ENCODE peak calls at places on chromosomes 3 and 15, in five cellular contexts. P is adrenal gland; M is kidney tubule cell; U is activated T-helper 1 cell treated with anti-CD3 and anti-CD28 coated beads, Interleukin-12 subunit alpha, Interleukin-12 subunit beta, Interleukin-2, Interleukin-4 antibody, amounts not matched to agents 30 ng/mL and 10 ng/mL and 1 ng/mL, durations not matched to agents 14 hours and 24 hours and 36 hours; O is neural progenitor cell. I is an unnamed sample.

GRCh38 chr3:126421573-126422119 is 26.9 kb downstream of the CFAP100 start:
- DNase-seq in M (no peak), O (no peak), P (no peak), U (no peak), I (no peak)

GRCh38 chr15:78075490-78076230 is 1.9 kb downstream of the TBC1D2B start:
- DNase-seq in O (peak), U (no peak), M (peak), P (peak), I (peak)

GRCh38 chr15:41161336-41161735 is 45.3 kb upstream of the INO80 start:
- DNase-seq in O (no peak), M (peak), U (no peak), P (no peak), I (no peak)

GRCh38 chr3:59277201-59277600 is 227.4 kb upstream of the CFAP20DC start:
- DNase-seq in O (no peak), P (no peak), U (no peak), M (no peak), I (no peak)

GRCh38 chr15:61175024-61175423 is 54.1 kb downstream of the RORA start:
- DNase-seq in O (peak), M (no peak), U (no peak), P (no peak), I (no peak)

GRCh38 chr3:62874398-62875102 is 666 bp downstream of the CADPS start:
- DNase-seq in O (peak), U (no peak), P (no peak), M (no peak), I (no peak)

GRCh38 chr3:177463863-177464262 is 266.6 kb upstream of the TBL1XR1 start:
- DNase-seq in O (no peak), U (no peak), M (peak), P (no peak), I (no peak)

GRCh38 chr3:19364150-19364549 is 215.8 kb downstream of the KCNH8 start:
- DNase-seq in O (no peak), P (no peak), M (no peak), U (no peak), I (peak)

GRCh38 chr3:44993471-44994205 is 17.6 kb downstream of the EXOSC7 start:
- DNase-seq in M (peak), O (no peak), P (peak), U (no peak), I (no peak)

GRCh38 chr15:88704791-88705768 is 66.3 kb downstream of the ISG20 start:
- DNase-seq in M (no peak), O (peak), U (no peak), P (peak), I (no peak)

GRCh38 chr3:149401215-149401925 is 23.9 kb upstream of the TM4SF1 start:
- DNase-seq in P (no peak), O (no peak), M (peak), U (no peak), I (peak)

GRCh38 chr3:13580256-13581023 is 31.5 kb downstream of the FBLN2 start:
- DNase-seq in O (no peak), P (no peak), U (no peak), M (peak), I (no peak)

GRCh38 chr3:123807820-123808219 is 76.3 kb downstream of the MYLK start:
- DNase-seq in O (no peak), U (no peak), M (peak), P (no peak), I (peak)

GRCh38 chr3:155664922-155665695 is 79.8 kb downstream of the PLCH1 start:
- DNase-seq in M (peak), U (no peak), P (peak), O (peak), I (peak)

GRCh38 chr3:76361010-76361409 is 575.7 kb upstream of the ZNF717 start:
- DNase-seq in P (no peak), O (no peak), U (no peak), M (no peak), I (no peak)

GRCh38 chr3:120102674-120103073 is 8.4 kb upstream of the GSK3B start:
- DNase-seq in P (no peak), M (no peak), U (no peak), O (no peak), I (peak)

I was measured in body of pancreas.